ENCODE peak calls at places on chromosomes 11 and 22, in ten cellular contexts. F, J, Q, Z, E, X, B, O, G and K are unnamed samples.

GRCh38 chr11:2374456-2375201 is 2.5 kb upstream of the CD81 start:
- DNase-seq in B (no peak), Z (no peak), F (no peak), G (no peak), O (no peak), X (no peak), Q (no peak), J (no peak), E (no peak), K (no peak)

GRCh38 chr22:43451651-43452050 is 39.8 kb downstream of the MPPED1 start:
- DNase-seq in O (no peak), X (no peak), E (no peak), J (no peak), G (no peak), Q (no peak), F (no peak), B (no peak), Z (no peak), K (no peak)

GRCh38 chr11:128294685-128295079 is 292.7 kb downstream of the ETS1 start:
- DNase-seq in O (peak; percentile 44), G (no peak), Z (no peak), F (no peak), E (no peak), Q (no peak), B (no peak), J (no peak), X (peak; percentile 63), K (peak; percentile 37)

GRCh38 chr11:58567889-58568512 is 7.7 kb downstream of the LPXN start:
- DNase-seq in F (peak; percentile 59), G (no peak), X (peak; percentile 54), E (peak; percentile 85), J (peak; percentile 25), Z (peak; percentile 47), Q (no peak), B (peak; percentile 55), O (peak; percentile 74), K (peak; percentile 76)

GRCh38 chr11:46234261-46234660 is 43.2 kb upstream of the CREB3L1 start:
- DNase-seq in Q (no peak), E (no peak), J (no peak), G (no peak), X (no peak), Z (no peak), B (no peak), O (no peak), F (no peak), K (no peak)

GRCh38 chr11:47248664-47249377 is at the start of gene ACP2:
- DNase-seq in Z (peak; percentile 89), J (peak; percentile 84), E (peak; percentile 95), Q (peak; percentile 71), O (peak; percentile 96), G (peak; percentile 81), F (peak; percentile 93), B (peak; percentile 93), X (peak; percentile 87), K (peak; percentile 88)

GRCh38 chr11:131217313-131218297 is 152.8 kb upstream of the NTM start:
- DNase-seq in O (peak; percentile 54), J (no peak), E (no peak), G (no peak), F (no peak), Q (no peak), Z (no peak), B (no peak), X (peak; percentile 21), K (no peak)

GRCh38 chr11:35223429-35223828 is 84.5 kb downstream of the CD44 start:
- DNase-seq in J (peak; percentile 69), B (no peak), E (no peak), X (peak; percentile 62), Z (no peak), F (no peak), Q (no peak), G (no peak), O (peak; percentile 67), K (no peak)

GRCh38 chr11:46003647-46004046 is 81.2 kb downstream of the LARGE2 start:
- DNase-seq in Z (no peak), B (no peak), E (no peak), F (no peak), O (peak; percentile 62), X (peak; percentile 31), J (no peak), G (no peak), Q (no peak), K (no peak)

GRCh38 chr11:14261094-14261493 is 97.9 kb downstream of the RRAS2 start:
- DNase-seq in E (no peak), F (no peak), O (no peak), B (no peak), G (no peak), X (no peak), Q (no peak), Z (no peak), J (no peak), K (no peak)

GRCh38 chr11:63729326-63729725 is 39.2 kb downstream of the ZFTA start:
- DNase-seq in F (no peak), J (no peak), G (no peak), X (no peak), Q (no peak), E (no peak), Z (no peak), O (no peak), B (no peak), K (no peak)

GRCh38 chr22:17785185-17786184 is 11.2 kb upstream of the BID start:
- DNase-seq in F (peak; percentile 79), J (no peak), B (peak; percentile 76), Z (peak; percentile 50), Q (no peak), X (no peak), O (peak; percentile 49), E (peak; percentile 65), G (no peak), K (peak; percentile 11)

GRCh38 chr11:128492461-128492860 is 94.9 kb downstream of the ETS1 start:
- DNase-seq in X (peak; percentile 67), B (no peak), F (no peak), J (no peak), G (no peak), O (peak; percentile 69), Z (no peak), Q (no peak), E (no peak), K (peak; percentile 76)

GRCh38 chr11:82845336-82846036 is 54.7 kb downstream of the PRCP start:
- DNase-seq in B (no peak), E (no peak), O (no peak), Z (no peak), J (no peak), Q (no peak), X (no peak), F (no peak), G (no peak), K (no peak)
- H3K27ac ChIP-seq in B (no peak overlapping the region), E (no peak overlapping the region), O (no peak overlapping the region), Z (no peak overlapping the region), J (no peak overlapping the region), Q (no peak overlapping the region), X (no peak overlapping the region), F (no peak overlapping the region), G (no peak overlapping the region), K (no peak overlapping the region)

DNA sequence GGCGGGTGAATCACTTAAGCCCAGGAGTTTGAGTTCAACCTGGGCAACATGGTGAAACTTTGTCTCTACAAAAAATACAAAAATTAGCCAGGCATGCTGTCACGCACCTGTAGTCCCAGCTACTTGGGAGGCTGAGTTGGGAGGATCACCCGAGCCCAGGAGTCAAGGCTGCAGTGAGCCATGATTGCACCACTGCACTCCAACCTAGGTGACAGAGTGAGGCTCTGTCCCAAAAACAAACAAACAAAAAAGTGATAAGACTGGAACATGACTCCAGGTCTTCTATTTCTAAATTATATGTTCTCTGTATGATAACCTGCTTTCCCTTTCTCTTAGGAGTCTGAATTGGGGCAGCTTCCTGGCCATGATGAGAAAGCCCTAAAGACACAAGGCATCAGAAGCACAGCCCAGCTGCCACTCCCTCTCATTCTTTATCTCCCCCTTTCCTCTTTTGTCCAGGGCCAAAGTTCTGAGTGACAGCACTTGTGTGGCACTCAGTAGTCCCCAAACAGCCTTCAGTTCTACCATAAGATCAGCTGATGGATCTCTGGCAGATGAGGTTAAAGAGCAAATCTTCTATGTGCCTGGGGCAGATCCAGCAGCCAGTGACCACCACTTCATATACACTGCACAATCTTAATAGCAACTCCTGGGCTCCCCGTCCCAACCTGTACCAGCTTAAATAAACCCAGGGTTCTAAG is 136.0 kb downstream of the C11orf58 start:
- DNase-seq in J (no peak), G (no peak), O (no peak), Q (no peak), B (no peak), Z (no peak), E (no peak), X (no peak), F (no peak), K (no peak)
- H3K27ac ChIP-seq in J (no peak overlapping the region), G (no peak overlapping the region), O (no peak overlapping the region), Q (peak overlapping the region; percentile 87), B (no peak overlapping the region), Z (no peak overlapping the region), E (no peak overlapping the region), X (no peak overlapping the region), F (no peak overlapping the region), K (no peak overlapping the region)

GRCh38 chr11:86938900-86939880 is 16.0 kb downstream of the FZD4 start:
- DNase-seq in O (peak; percentile 77), E (peak; percentile 53), X (peak; percentile 68), Q (no peak), Z (no peak), B (peak; percentile 47), G (no peak), F (no peak), J (no peak), K (peak; percentile 85)
- H3K27ac ChIP-seq in O (peak overlapping the region; percentile 66), E (no peak overlapping the region), X (no peak overlapping the region), Q (peak overlapping the region; percentile 59), Z (no peak overlapping the region), B (peak overlapping the region; percentile 80), G (peak overlapping the region; percentile 29), F (peak overlapping the region; percentile 73), J (peak overlapping the region; percentile 79), K (peak overlapping the region; percentile 89)

GRCh38 chr11:72522186-72522585 is 87.9 kb upstream of the CLPB start:
- DNase-seq in Q (no peak), X (no peak), Z (no peak), J (no peak), B (no peak), F (no peak), O (no peak), E (no peak), G (no peak), K (no peak)

GRCh38 chr11:72520815-72521214 is 86.5 kb upstream of the CLPB start:
- DNase-seq in B (no peak), E (no peak), G (no peak), J (no peak), Q (no peak), Z (no peak), O (no peak), X (no peak), F (no peak), K (no peak)

GRCh38 chr11:72523991-72524390 is 89.7 kb upstream of the CLPB start:
- DNase-seq in O (peak; percentile 53), B (no peak), Q (no peak), Z (no peak), X (no peak), G (no peak), J (no peak), E (no peak), F (no peak), K (no peak)

GRCh38 chr11:72519220-72519881 is 85.0 kb upstream of the CLPB start:
- DNase-seq in O (peak; percentile 62), G (no peak), F (no peak), Q (no peak), E (peak; percentile 40), J (no peak), X (peak; percentile 12), Z (no peak), B (no peak), K (no peak)

DNA sequence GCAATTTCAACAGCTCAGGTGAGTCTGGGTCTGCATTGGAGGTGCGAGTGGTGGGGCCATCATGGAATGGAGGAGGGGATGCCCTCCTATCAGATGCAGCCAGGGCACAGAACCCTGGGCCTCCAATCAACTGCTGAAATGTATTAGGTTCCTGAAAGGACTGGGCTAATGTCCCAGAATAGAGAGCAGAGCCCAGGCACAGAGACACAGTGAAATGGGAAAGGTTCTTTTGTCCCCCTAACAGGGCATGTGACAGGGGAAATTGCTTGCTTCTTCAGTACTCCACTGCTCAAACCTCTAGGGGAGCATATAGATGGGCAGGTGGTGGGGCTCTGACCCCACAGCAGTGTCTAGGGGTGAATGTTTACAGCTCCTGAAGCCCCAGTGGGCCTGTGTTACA is 87.3 kb upstream of the CLPB start:
- DNase-seq in Z (no peak), J (no peak), Q (no peak), B (no peak), E (no peak), O (no peak), F (no peak), G (no peak), X (no peak), K (no peak)
- H3K27ac ChIP-seq in Z (no peak overlapping the region), J (no peak overlapping the region), Q (no peak overlapping the region), B (no peak overlapping the region), E (no peak overlapping the region), O (no peak overlapping the region), F (no peak overlapping the region), G (no peak overlapping the region), X (no peak overlapping the region), K (no peak overlapping the region)